ENCODE peak calls at places on chromosomes 4 and X, in ten cellular contexts. Z is colonic mucosa, W is MM.1S, X is lower leg skin, N is GM23338, C is A549, L is GM10248, K is GM13976, A is mesothelial cell of epicardium, O is heart right ventricle. P is an unnamed sample.

GRCh38 chrX:50988649-50989048 is 78.1 kb downstream of the BMP15 start:
- DNase-seq in Z (peak; percentile 22), W (peak; percentile 11), X (no peak), N (peak; percentile 49), C (peak; percentile 3), L (peak; percentile 9), K (peak; percentile 16), A (no peak), O (no peak), P (peak; percentile 24)

GRCh38 chr4:102815981-102816380 is 11.4 kb downstream of the UBE2D3 start:
- DNase-seq in Z (no peak), W (no peak), X (no peak), N (no peak), C (peak; percentile 30), L (no peak), K (no peak), A (no peak), O (no peak), P (peak; percentile 92)

GRCh38 chr4:110518889-110519490 is 43.0 kb downstream of the ENPEP start:
- DNase-seq in Z (peak; percentile 48), W (peak; percentile 36), X (no peak), N (peak; percentile 62), C (no peak), L (no peak), K (no peak), A (no peak), O (no peak), P (peak; percentile 62)

GRCh38 chr4:81116571-81116970 is 86.1 kb downstream of the BMP3 start:
- DNase-seq in Z (no peak), W (no peak), X (no peak), N (no peak), C (no peak), L (no peak), K (no peak), A (no peak), O (no peak), P (no peak)

GRCh38 chr4:112245383-112245782 is 13.8 kb downstream of the AP1AR start:
- DNase-seq in Z (no peak), W (no peak), X (no peak), N (no peak), C (no peak), L (no peak), K (no peak), A (no peak), O (no peak), P (peak; percentile 34)

GRCh38 chr4:150591284-150591874 is 9.4 kb downstream of the MAB21L2 start:
- DNase-seq in Z (no peak), W (no peak), X (no peak), N (peak; percentile 78), C (no peak), L (no peak), K (no peak), A (no peak), O (no peak), P (no peak)

GRCh38 chr4:165635261-165635838 is 237.7 kb upstream of the TLL1 start:
- DNase-seq in Z (no peak), W (peak; percentile 23), X (no peak), N (no peak), C (no peak), L (no peak), K (no peak), A (no peak), O (no peak), P (no peak)

GRCh38 chr4:82721819-82722423 is 76.7 kb downstream of the SCD5 start:
- DNase-seq in Z (no peak), W (peak; percentile 45), X (no peak), N (no peak), C (no peak), L (peak; percentile 30), K (peak; percentile 52), A (no peak), O (peak; percentile 27), P (no peak)

GRCh38 chr4:22686156-22686555 is 6.6 kb upstream of the GBA3 start:
- DNase-seq in Z (no peak), W (no peak), X (no peak), N (no peak), C (no peak), L (no peak), K (no peak), A (no peak), O (no peak), P (no peak)

GRCh38 chr4:4864940-4865704 is 5.7 kb downstream of the MSX1 start:
- DNase-seq in Z (no peak), W (no peak), X (no peak), N (peak; percentile 72), C (no peak), L (no peak), K (no peak), A (no peak), O (no peak), P (no peak)

GRCh38 chrX:120358687-120359086 is 3.2 kb upstream of the ATP1B4 start:
- DNase-seq in Z (no peak), W (no peak), X (no peak), N (no peak), C (no peak), L (no peak), K (no peak), A (no peak), O (no peak), P (no peak)

GRCh38 chr4:57190651-57191481 is 80.7 kb upstream of the IGFBP7 start:
- DNase-seq in Z (peak; percentile 38), W (peak; percentile 7), X (no peak), N (peak; percentile 89), C (peak; percentile 5), L (peak; percentile 36), K (peak; percentile 40), A (peak; percentile 48), O (no peak), P (no peak)

GRCh38 chrX:43882294-43882681 is at the start of gene MAOB:
- DNase-seq in Z (peak; percentile 41), W (no peak), X (no peak), N (peak; percentile 57), C (no peak), L (peak; percentile 13), K (peak; percentile 19), A (no peak), O (peak; percentile 62), P (peak; percentile 30)

DNA sequence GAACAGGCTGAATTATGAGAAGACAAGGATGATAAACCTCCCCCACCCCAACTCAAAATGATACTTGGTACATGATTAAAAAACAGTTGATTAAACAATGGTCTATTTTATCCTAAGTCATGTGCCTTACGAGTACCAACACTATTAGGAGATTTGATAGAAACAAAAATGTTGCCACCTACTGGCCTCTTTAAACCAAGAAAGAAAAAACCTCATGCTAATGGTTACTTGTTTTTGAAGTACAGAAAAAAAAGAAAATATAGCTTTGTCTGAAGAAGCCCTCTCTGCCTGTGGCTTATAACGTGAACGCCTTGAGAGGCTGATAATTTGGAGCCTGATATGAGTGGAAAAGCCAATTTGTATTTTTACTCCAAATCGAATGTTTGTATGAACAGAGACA is 538.2 kb downstream of the DMD start:
- DNase-seq in Z (no peak), W (no peak), X (no peak), N (peak; percentile 37), C (no peak), L (no peak), K (no peak), A (no peak), O (no peak), P (no peak)
- TF ChIP-seq CTCF in Z (no peak), W (peak; percentile 17), X (no peak), N (no peak), C (no peak), L (no peak), K (peak; percentile 29), A (peak; percentile 17), O (no peak), P (no peak)

GRCh38 chr4:155759372-155760252 is 791 bp downstream of the GUCY1B1 start:
- DNase-seq in Z (peak; percentile 22), W (peak; percentile 23), X (no peak), N (peak; percentile 58), C (peak; percentile 5), L (peak; percentile 73), K (peak; percentile 80), A (peak; percentile 59), O (peak; percentile 86), P (peak; percentile 43)
- TF ChIP-seq CTCF in Z (no peak), W (no peak), X (no peak), N (peak; percentile 6), C (no peak), L (no peak), K (peak; percentile 30), A (peak; percentile 17), O (no peak), P (no peak)

GRCh38 chrX:128816919-128817318 is 706.4 kb downstream of the SMARCA1 start:
- DNase-seq in Z (no peak), W (peak; percentile 10), X (no peak), N (peak; percentile 64), C (no peak), L (no peak), K (no peak), A (no peak), O (no peak), P (no peak)
- TF ChIP-seq CTCF in Z (peak; percentile 50), W (peak; percentile 29), X (no peak), N (peak; percentile 64), C (peak; percentile 26), L (no peak), K (peak; percentile 17), A (no peak), O (no peak), P (no peak)

DNA sequence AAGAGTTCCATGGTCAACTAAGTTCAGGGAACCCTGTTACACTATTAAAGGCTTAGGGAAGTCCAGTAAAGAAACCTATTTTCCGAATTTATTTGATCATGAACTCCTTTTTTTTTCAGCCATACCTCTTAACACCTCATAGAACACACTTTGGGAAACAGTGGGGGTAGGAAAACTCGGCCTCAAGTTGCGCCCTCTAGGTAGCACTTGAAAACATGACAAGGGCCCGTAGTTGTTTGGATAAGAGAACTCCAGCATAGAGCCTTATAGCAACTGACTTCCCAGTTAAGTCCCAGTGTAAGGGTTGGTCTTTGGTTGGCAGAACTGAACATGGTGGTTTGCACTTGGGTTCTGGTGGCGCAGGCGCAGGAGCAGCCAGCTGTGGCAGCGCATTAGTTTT is 14.4 kb downstream of the OGT start:
- DNase-seq in Z (no peak), W (no peak), X (no peak), N (peak; percentile 38), C (no peak), L (no peak), K (no peak), A (no peak), O (no peak), P (no peak)
- TF ChIP-seq CTCF in Z (no peak), W (no peak), X (no peak), N (peak; percentile 40), C (no peak), L (no peak), K (no peak), A (no peak), O (no peak), P (no peak)